ENCODE peak calls at places on chromosomes 5 and 9, in ten cellular contexts. W is NCI-H460; U is T-helper 2 cell; K is pancreas; J is effector CD4-positive, alpha-beta T cell; I is GM20000; C is ELR; R is SK-N-DZ; Q is KBM-7; B is HuH-7. N is an unnamed sample.

GRCh38 chr9:124673063-124673462 is 98.0 kb downstream of the NR6A1 start:
- DNase-seq in I (no peak), U (no peak), J (no peak), Q (peak), C (no peak), K (no peak), B (no peak), W (no peak), R (no peak), N (peak)

GRCh38 chr5:153362026-153362425 is 128.4 kb upstream of the GRIA1 start:
- DNase-seq in J (no peak), I (no peak), W (no peak), U (no peak), K (no peak), Q (no peak), R (no peak), C (no peak), B (no peak), N (no peak)

GRCh38 chr9:6944896-6945295 is 187.1 kb downstream of the KDM4C start:
- DNase-seq in B (no peak), W (no peak), K (no peak), Q (no peak), I (no peak), R (no peak), C (peak), J (no peak), U (no peak), N (peak)

GRCh38 chr9:134374301-134375010 is 48.2 kb downstream of the RXRA start:
- DNase-seq in K (peak), U (no peak), Q (no peak), W (no peak), C (no peak), B (no peak), I (no peak), R (no peak), J (no peak), N (no peak)

GRCh38 chr5:470961-471749 is 28.2 kb downstream of the EXOC3 start:
- DNase-seq in I (no peak), U (peak), B (no peak), J (no peak), K (peak), C (no peak), R (no peak), Q (no peak), W (no peak), N (no peak)

GRCh38 chr5:53249529-53249928 is 140.0 kb upstream of the MOCS2 start:
- DNase-seq in B (no peak), J (no peak), I (no peak), Q (no peak), K (no peak), W (peak), R (no peak), C (peak), U (no peak), N (peak)

GRCh38 chr5:64534033-64534432 is 28.2 kb downstream of the RGS7BP start:
- DNase-seq in I (no peak), J (no peak), W (no peak), C (no peak), K (no peak), Q (no peak), U (no peak), B (no peak), R (no peak), N (no peak)

GRCh38 chr5:151295801-151296477 is 7.6 kb downstream of the SLC36A3 start:
- DNase-seq in C (no peak), B (no peak), Q (no peak), J (no peak), I (no peak), R (no peak), W (no peak), U (no peak), K (no peak), N (no peak)

GRCh38 chr9:11319477-11320060 is 706.8 kb upstream of the PTPRD start:
- DNase-seq in J (no peak), I (no peak), B (no peak), Q (peak), U (no peak), R (peak), K (no peak), C (no peak), W (peak), N (peak)

GRCh38 chr5:14686517-14686916 is 22.0 kb downstream of the OTULIN start:
- DNase-seq in K (no peak), I (no peak), J (no peak), Q (no peak), R (no peak), C (no peak), U (no peak), B (no peak), W (no peak), N (no peak)

GRCh38 chr5:143536364-143536763 is 132.9 kb upstream of the NR3C1 start:
- DNase-seq in R (no peak), U (no peak), W (peak), K (no peak), I (no peak), C (peak), J (no peak), B (no peak), Q (no peak), N (peak)

GRCh38 chr5:139650031-139650688 is 2.0 kb downstream of the CXXC5 start:
- DNase-seq in C (no peak), K (peak), I (peak), Q (peak), U (no peak), R (no peak), B (no peak), W (no peak), J (no peak), N (peak)